ENCODE peak calls at places on chromosomes 12 and 14, in seven cellular contexts. S is bronchial epithelial cell, G is brain microvascular endothelial cell, C is A673, B is GM06990, Q is NT2/D1, F is lung. M is an unnamed sample. For H3K27me3, the result is how much of the 10 kb centered on the place peaks cover.

GRCh38 chr14:103517172-103517566 is 5.5 kb downstream of the CKB start:
- DNase-seq in S (no peak), G (no peak), C (no peak), B (no peak), Q (no peak), F (no peak), M (no peak)

GRCh38 chr12:52249041-52249461 is 16.0 kb downstream of the KRT7 start:
- DNase-seq in S (no peak), G (no peak), C (no peak), B (no peak), Q (no peak), F (peak), M (no peak)

GRCh38 chr12:7375145-7375543 is 68.8 kb downstream of the CD163L1 start:
- DNase-seq in S (no peak), G (no peak), C (no peak), B (no peak), Q (no peak), F (no peak), M (no peak)

GRCh38 chr12:50243507-50243906 is 39.8 kb downstream of the LIMA1 start:
- DNase-seq in S (no peak), G (no peak), C (no peak), B (no peak), Q (no peak), F (no peak), M (no peak)

GRCh38 chr14:20781805-20782204 is 737 bp downstream of the RNASE6 start:
- DNase-seq in S (no peak), G (no peak), C (no peak), B (no peak), Q (no peak), F (no peak), M (no peak)

GRCh38 chr12:25623816-25624215 is 70.7 kb upstream of the LMNTD1 start:
- DNase-seq in S (peak), G (no peak), C (no peak), B (no peak), Q (no peak), F (no peak), M (no peak)

GRCh38 chr14:38941485-38941884 is 161.6 kb downstream of the SEC23A start:
- DNase-seq in S (no peak), G (no peak), C (no peak), B (no peak), Q (no peak), F (no peak), M (no peak)

GRCh38 chr14:53872551-53873188 is 84.0 kb downstream of the BMP4 start:
- DNase-seq in S (no peak), G (no peak), C (no peak), B (no peak), Q (no peak), F (no peak), M (no peak)

GRCh38 chr12:40156031-40156764 is 50.3 kb upstream of the SLC2A13 start:
- DNase-seq in S (no peak), G (no peak), C (no peak), B (no peak), Q (no peak), F (no peak), M (peak)

GRCh38 chr12:92122941-92123779 is 22.5 kb downstream of the BTG1 start:
- DNase-seq in S (no peak), G (no peak), C (no peak), B (no peak), Q (no peak), F (no peak), M (no peak)

GRCh38 chr12:102961488-102961801 is 4.0 kb downstream of the ASCL1 start:
- DNase-seq in S (no peak), G (no peak), C (no peak), B (no peak), Q (no peak), F (no peak), M (no peak)

GRCh38 chr12:75766263-75767160 is 255.1 kb upstream of the KRR1 start:
- DNase-seq in S (peak), G (peak), C (no peak), B (no peak), Q (no peak), F (no peak), M (no peak)

GRCh38 chr12:73185403-73185802 is 913.2 kb downstream of the TRHDE start:
- DNase-seq in S (no peak), G (no peak), C (no peak), B (no peak), Q (no peak), F (no peak), M (no peak)

GRCh38 chr14:99809376-99809775 is 16.2 kb downstream of the EML1 start:
- DNase-seq in S (no peak), G (no peak), C (no peak), B (no peak), Q (no peak), F (peak), M (no peak)

GRCh38 chr14:50957296-50957695 is 13.0 kb upstream of the PYGL start:
- DNase-seq in S (no peak), G (peak), C (peak), B (no peak), Q (no peak), F (no peak), M (no peak)

GRCh38 chr14:105117710-105118385 is 50.7 kb downstream of the JAG2 start:
- DNase-seq in S (no peak), G (no peak), C (no peak), B (no peak), Q (no peak), F (no peak), M (no peak)

GRCh38 chr12:113805201-113805600 is 160.9 kb downstream of the RBM19 start:
- DNase-seq in S (no peak), G (no peak), C (no peak), B (no peak), Q (no peak), F (no peak), M (no peak)

GRCh38 chr12:130162771-130163460 is 652 bp downstream of the FZD10 start:
- DNase-seq in S (no peak), G (no peak), C (no peak), B (peak), Q (no peak), F (no peak), M (no peak)

GRCh38 chr12:2163172-2163927 is 110.6 kb downstream of the CACNA1C start:
- DNase-seq in S (no peak), G (peak), C (no peak), B (no peak), Q (no peak), F (peak), M (no peak)

GRCh38 chr12:12443482-12443881 is 86.6 kb downstream of the BORCS5 start:
- DNase-seq in S (no peak), G (no peak), C (no peak), B (no peak), Q (no peak), F (no peak), M (no peak)

GRCh38 chr12:110766311-110767154 is 23.8 kb upstream of the PPP1CC start:
- DNase-seq in S (no peak), G (no peak), C (peak), B (no peak), Q (no peak), F (no peak), M (no peak)

GRCh38 chr12:93361159-93361919 is 16.4 kb upstream of the NUDT4 start:
- DNase-seq in S (peak), G (no peak), C (peak), B (no peak), Q (no peak), F (no peak), M (no peak)

GRCh38 chr14:74527736-74528280 is 34.2 kb downstream of the ISCA2 start:
- DNase-seq in S (no peak), G (no peak), C (no peak), B (no peak), Q (no peak), F (no peak), M (no peak)

GRCh38 chr12:62332598-62332997 is 72.4 kb downstream of the USP15 start:
- DNase-seq in S (peak), G (peak), C (no peak), B (no peak), Q (no peak), F (no peak), M (no peak)

GRCh38 chr12:16606201-16606849 is 363 bp upstream of the LMO3 start:
- DNase-seq in S (no peak), G (peak), C (peak), B (peak), Q (peak), F (peak), M (peak)

GRCh38 chr12:67468549-67469245 is 179.8 kb upstream of the DYRK2 start:
- DNase-seq in S (no peak), G (no peak), C (no peak), B (no peak), Q (no peak), F (no peak), M (no peak)

GRCh38 chr14:103558071-103558882 is 4.2 kb downstream of the BAG5 start:
- DNase-seq in S (no peak), G (no peak), C (peak), B (no peak), Q (no peak), F (no peak), M (no peak)

GRCh38 chr14:22898302-22898894 is 15.4 kb downstream of the REM2 start:
- DNase-seq in S (peak), G (peak), C (no peak), B (no peak), Q (no peak), F (no peak), M (no peak)

GRCh38 chr12:64674367-64674922 is 64.2 kb downstream of the RASSF3 start:
- DNase-seq in S (no peak), G (no peak), C (no peak), B (no peak), Q (no peak), F (no peak), M (no peak)

GRCh38 chr12:49054096-49054495 is 6.5 kb downstream of the KMT2D start:
- DNase-seq in S (no peak), G (no peak), C (no peak), B (no peak), Q (no peak), F (no peak), M (no peak)

GRCh38 chr14:62283837-62284236 is 521.6 kb downstream of the SNAPC1 start:
- DNase-seq in S (no peak), G (no peak), C (no peak), B (no peak), Q (no peak), F (no peak), M (no peak)

GRCh38 chr12:110058875-110059615 is 10.7 kb upstream of the C12orf76 start:
- DNase-seq in S (no peak), G (no peak), C (no peak), B (no peak), Q (no peak), F (no peak), M (no peak)

GRCh38 chr12:95790025-95790911 is at the start of gene NTN4:
- DNase-seq in S (no peak), G (peak), C (peak), B (peak), Q (no peak), F (peak), M (peak)
- H3K27me3 ChIP-seq in S (under half), G (under half), C (under half), B (under half), Q (half or more), F (under half), M (under half)

GRCh38 chr14:101563654-101564443 is 2.6 kb downstream of the DIO3 start:
- DNase-seq in S (no peak), G (no peak), C (no peak), B (no peak), Q (no peak), F (no peak), M (no peak)
- H3K27me3 ChIP-seq in S (under half), G (half or more), C (half or more), B (under half), Q (half or more), F (under half), M (half or more)

GRCh38 chr12:132398386-132398991 is 69.1 kb upstream of the GALNT9 start:
- DNase-seq in S (no peak), G (no peak), C (no peak), B (no peak), Q (no peak), F (no peak), M (no peak)
- H3K27me3 ChIP-seq in S (under half), G (under half), C (under half), B (under half), Q (half or more), F (under half), M (under half)

GRCh38 chr14:90644882-90645281 is 171.3 kb downstream of the TTC7B start:
- DNase-seq in S (no peak), G (no peak), C (peak), B (no peak), Q (no peak), F (no peak), M (no peak)
- H3K27me3 ChIP-seq in S (under half), G (under half), C (under half), B (under half), Q (under half), F (under half), M (under half)

GRCh38 chr14:24975393-24975792 is 74.6 kb downstream of the STXBP6 start:
- DNase-seq in S (no peak), G (no peak), C (no peak), B (no peak), Q (no peak), F (no peak), M (no peak)

GRCh38 chr14:24979725-24980239 is 70.2 kb downstream of the STXBP6 start:
- DNase-seq in S (no peak), G (no peak), C (no peak), B (no peak), Q (no peak), F (no peak), M (no peak)

GRCh38 chr14:24978862-24979724 is 70.9 kb downstream of the STXBP6 start:
- DNase-seq in S (no peak), G (no peak), C (no peak), B (no peak), Q (no peak), F (no peak), M (no peak)

GRCh38 chr14:24974591-24975374 is 75.2 kb downstream of the STXBP6 start:
- DNase-seq in S (no peak), G (no peak), C (no peak), B (no peak), Q (no peak), F (no peak), M (no peak)

GRCh38 chr14:24976599-24976998 is 73.3 kb downstream of the STXBP6 start:
- DNase-seq in S (no peak), G (no peak), C (no peak), B (no peak), Q (no peak), F (no peak), M (no peak)
- H3K27me3 ChIP-seq in S (under half), G (under half), C (under half), B (under half), Q (under half), F (under half), M (under half)

GRCh38 chr12:54988402-54989054 is 4.0 kb upstream of the TESPA1 start:
- DNase-seq in S (no peak), G (peak), C (peak), B (peak), Q (no peak), F (peak), M (no peak)
- H3K27me3 ChIP-seq in S (under half), G (under half), C (under half), B (under half), Q (under half), F (under half), M (under half)

GRCh38 chr12:28937196-28937595 is 211.9 kb upstream of the FAR2 start:
- DNase-seq in S (peak), G (peak), C (no peak), B (no peak), Q (peak), F (no peak), M (no peak)

GRCh38 chr12:28939427-28939826 is 209.7 kb upstream of the FAR2 start:
- DNase-seq in S (peak), G (peak), C (no peak), B (no peak), Q (no peak), F (no peak), M (no peak)

GRCh38 chr12:28938581-28939301 is 210.3 kb upstream of the FAR2 start:
- DNase-seq in S (no peak), G (no peak), C (no peak), B (no peak), Q (no peak), F (no peak), M (no peak)

GRCh38 chr12:28936711-28937110 is 212.4 kb upstream of the FAR2 start:
- DNase-seq in S (no peak), G (no peak), C (no peak), B (no peak), Q (no peak), F (no peak), M (no peak)

DNA sequence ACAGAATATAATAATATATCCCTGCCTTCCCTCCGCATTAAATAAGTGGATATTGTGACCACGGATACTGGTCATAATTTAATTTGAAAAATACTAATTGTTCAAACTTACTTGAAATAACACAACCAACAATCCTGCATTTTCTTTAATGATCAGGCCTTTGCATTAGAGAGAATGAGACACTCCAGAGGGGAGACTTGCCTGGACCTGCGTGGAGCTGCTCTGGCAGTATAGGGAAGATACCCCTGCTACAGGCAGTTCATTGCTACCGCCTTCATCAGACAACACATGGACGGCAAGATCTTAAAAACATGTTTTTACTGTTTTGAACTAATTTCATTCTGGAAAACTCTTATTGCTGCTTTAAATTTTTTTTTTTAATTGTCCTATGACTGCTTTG is 211.0 kb upstream of the FAR2 start:
- DNase-seq in S (peak), G (no peak), C (no peak), B (no peak), Q (no peak), F (no peak), M (no peak)
- H3K27me3 ChIP-seq in S (under half), G (under half), C (under half), B (under half), Q (under half), F (under half), M (under half)

GRCh38 chr14:56808314-56809201 is 1.7 kb downstream of the OTX2 start:
- DNase-seq in S (no peak), G (no peak), C (peak), B (no peak), Q (no peak), F (no peak), M (no peak)
- H3K27me3 ChIP-seq in S (half or more), G (half or more), C (under half), B (under half), Q (half or more), F (under half), M (under half)

M was measured in SJSA1.